ENCODE peak calls at places on chromosomes 4 and X, in eight cellular contexts. H is left lung; G is CD4-positive, alpha-beta memory T cell; F is ovary; A is upper lobe of right lung; V is colonic mucosa; P is SK-N-SH; E is bronchial epithelial cell. R is an unnamed sample. For H3K27me3, the result is how much of the 10 kb centered on the place peaks cover.

GRCh38 chr4:157045507-157046127 is 30.3 kb upstream of the GLRB start:
- DNase-seq in H (no peak), G (no peak), F (peak), A (no peak), V (no peak), P (peak), E (peak), R (peak)

GRCh38 chr4:133154725-133155124 is 5.6 kb downstream of the PCDH10 start:
- DNase-seq in H (no peak), G (no peak), F (no peak), A (no peak), V (no peak), P (peak), E (peak), R (peak)

GRCh38 chr4:5066101-5066500 is 14.8 kb downstream of the STK32B start:
- DNase-seq in H (no peak), G (no peak), F (no peak), A (no peak), V (no peak), P (no peak), E (no peak), R (no peak)

GRCh38 chr4:8073206-8073863 is 85.3 kb downstream of the ABLIM2 start:
- DNase-seq in H (no peak), G (no peak), F (no peak), A (no peak), V (no peak), P (peak), E (no peak), R (no peak)

GRCh38 chr4:7939377-7940108 is at the start of gene AFAP1:
- DNase-seq in H (peak), G (peak), F (peak), A (peak), V (peak), P (peak), E (peak), R (peak)

GRCh38 chrX:38206036-38206435 is 14.6 kb downstream of the SRPX start:
- DNase-seq in H (no peak), G (no peak), F (no peak), A (no peak), V (no peak), P (no peak), E (no peak), R (no peak)

GRCh38 chr4:5973033-5973432 is 45.2 kb downstream of the C4orf50 start:
- DNase-seq in H (no peak), G (no peak), F (no peak), A (peak), V (no peak), P (no peak), E (no peak), R (no peak)

GRCh38 chrX:136063340-136064079 is 78.3 kb downstream of the SLC9A6 start:
- DNase-seq in H (no peak), G (no peak), F (no peak), A (no peak), V (no peak), P (no peak), E (peak), R (no peak)

GRCh38 chr4:153074501-153075255 is 129.6 kb upstream of the TRIM2 start:
- DNase-seq in H (no peak), G (peak), F (no peak), A (no peak), V (no peak), P (no peak), E (no peak), R (peak)

GRCh38 chr4:158521490-158522111 is at the start of gene RXFP1:
- DNase-seq in H (no peak), G (no peak), F (no peak), A (no peak), V (no peak), P (no peak), E (no peak), R (peak)

GRCh38 chrX:6299724-6300123 is 71.1 kb upstream of the NLGN4X start:
- DNase-seq in H (no peak), G (no peak), F (no peak), A (no peak), V (no peak), P (no peak), E (no peak), R (no peak)

GRCh38 chrX:119757979-119758681 is at the start of gene SOWAHD:
- DNase-seq in H (peak), G (peak), F (peak), A (peak), V (peak), P (peak), E (peak), R (peak)

GRCh38 chrX:9805956-9806355 is 19.7 kb downstream of the SHROOM2 start:
- DNase-seq in H (no peak), G (no peak), F (no peak), A (no peak), V (no peak), P (no peak), E (no peak), R (no peak)

GRCh38 chrX:154040307-154040756 is 20.6 kb upstream of the IRAK1 start:
- DNase-seq in H (no peak), G (no peak), F (no peak), A (no peak), V (no peak), P (no peak), E (peak), R (no peak)

GRCh38 chr4:176335421-176335820 is 15.7 kb downstream of the SPCS3 start:
- DNase-seq in H (no peak), G (no peak), F (no peak), A (no peak), V (no peak), P (no peak), E (peak), R (no peak)

GRCh38 chr4:108116423-108117168 is 52.1 kb downstream of the LEF1 start:
- DNase-seq in H (no peak), G (no peak), F (no peak), A (no peak), V (no peak), P (no peak), E (no peak), R (no peak)

GRCh38 chr4:177080388-177080787 is 229.3 kb upstream of the NEIL3 start:
- DNase-seq in H (no peak), G (no peak), F (no peak), A (no peak), V (no peak), P (no peak), E (no peak), R (no peak)

GRCh38 chrX:21870494-21870893 is 14.7 kb downstream of the YY2 start:
- DNase-seq in H (no peak), G (no peak), F (no peak), A (no peak), V (no peak), P (no peak), E (no peak), R (no peak)

GRCh38 chrX:19811807-19812604 is 75.4 kb downstream of the SH3KBP1 start:
- DNase-seq in H (no peak), G (no peak), F (no peak), A (no peak), V (no peak), P (no peak), E (no peak), R (no peak)

GRCh38 chrX:9184231-9184630 is 150.3 kb upstream of the FAM9B start:
- DNase-seq in H (no peak), G (no peak), F (no peak), A (no peak), V (no peak), P (no peak), E (no peak), R (no peak)

GRCh38 chrX:151396042-151396826 is 772 bp upstream of the VMA21 start:
- DNase-seq in H (no peak), G (no peak), F (peak), A (peak), V (no peak), P (peak), E (peak), R (no peak)

GRCh38 chr4:139589619-139590018 is 33.6 kb upstream of the SETD7 start:
- DNase-seq in H (no peak), G (no peak), F (no peak), A (no peak), V (no peak), P (no peak), E (no peak), R (no peak)

GRCh38 chrX:70554081-70554480 is 109.4 kb downstream of the DLG3 start:
- DNase-seq in H (no peak), G (no peak), F (no peak), A (no peak), V (no peak), P (no peak), E (peak), R (no peak)

GRCh38 chr4:56468097-56468422 is 643 bp downstream of the SRP72 start:
- DNase-seq in H (peak), G (no peak), F (peak), A (no peak), V (peak), P (peak), E (peak), R (peak)

GRCh38 chrX:136250191-136251041 is 784 bp downstream of the MAP7D3 start:
- DNase-seq in H (no peak), G (peak), F (no peak), A (no peak), V (no peak), P (no peak), E (peak), R (peak)

GRCh38 chrX:1212532-1212931 is at the start of gene CRLF2:
- DNase-seq in H (no peak), G (peak), F (no peak), A (no peak), V (no peak), P (no peak), E (no peak), R (no peak)

GRCh38 chrX:10008483-10009056 is 41.4 kb downstream of the CLDN34 start:
- DNase-seq in H (no peak), G (no peak), F (no peak), A (no peak), V (no peak), P (no peak), E (no peak), R (no peak)

GRCh38 chrX:47266643-47267042 is 33.8 kb downstream of the USP11 start:
- DNase-seq in H (no peak), G (no peak), F (no peak), A (no peak), V (no peak), P (no peak), E (no peak), R (no peak)

GRCh38 chr4:109631709-109632108 is 71.5 kb downstream of the CASP6 start:
- DNase-seq in H (peak), G (no peak), F (no peak), A (no peak), V (peak), P (no peak), E (no peak), R (no peak)

GRCh38 chrX:103741879-103742278 is 31.2 kb downstream of the TMEM31 start:
- DNase-seq in H (no peak), G (no peak), F (no peak), A (no peak), V (no peak), P (no peak), E (no peak), R (no peak)
- H3K4me3 ChIP-seq in H (no peak), G (no peak), F (no peak), A (no peak), V (no peak), P (no peak), E (no peak), R (no peak)

GRCh38 chr4:185219551-185220344 is 10.3 kb downstream of the SNX25 start:
- DNase-seq in H (no peak), G (no peak), F (peak), A (no peak), V (peak), P (no peak), E (no peak), R (peak)
- H3K27me3 ChIP-seq in H (under half), G (under half), F (under half), A (under half), V (under half), P (under half), E (under half), R (under half)

GRCh38 chr4:121950212-121950679 is 1.6 kb downstream of the TRPC3 start:
- DNase-seq in H (peak), G (peak), F (peak), A (peak), V (peak), P (peak), E (no peak), R (peak)
- H3K4me3 ChIP-seq in H (peak), G (peak), F (peak), A (peak), V (peak), P (peak), E (peak), R (peak)

GRCh38 chrX:114766541-114766940 is 182.7 kb downstream of the HTR2C start:
- DNase-seq in H (no peak), G (no peak), F (no peak), A (no peak), V (no peak), P (no peak), E (no peak), R (peak)
- H3K27me3 ChIP-seq in H (under half), G (under half), F (under half), A (under half), V (under half), P (under half), E (under half), R (under half)